ENCODE peak calls at places on chromosome 13, in nine cellular contexts. O is body of pancreas, Z is HFF-Myc, Q is brain microvascular endothelial cell, T is gastrocnemius medialis, R is psoas muscle, E is SK-N-SH, L is Caco-2, J is tibial nerve. Y is an unnamed sample.

GRCh38 chr13:21537105-21537504 is 66.9 kb downstream of the MICU2 start:
- DNase-seq in O (no peak), Z (no peak), Q (no peak), T (no peak), R (no peak), E (no peak), L (no peak), J (no peak), Y (peak)

GRCh38 chr13:106680796-106681482 is 113.0 kb upstream of the ARGLU1 start:
- DNase-seq in O (no peak), Z (no peak), Q (no peak), T (no peak), R (no peak), E (no peak), L (no peak), J (no peak), Y (no peak)

GRCh38 chr13:97256343-97256783 is 34.2 kb downstream of the MBNL2 start:
- DNase-seq in O (no peak), Z (peak), Q (peak), T (no peak), R (no peak), E (no peak), L (peak), J (no peak), Y (peak)

GRCh38 chr13:20136781-20137703 is 23.8 kb downstream of the GJA3 start:
- DNase-seq in O (peak), Z (no peak), Q (no peak), T (no peak), R (no peak), E (peak), L (peak), J (no peak), Y (peak)

GRCh38 chr13:110138009-110138699 is 168.8 kb downstream of the COL4A1 start:
- DNase-seq in O (peak), Z (no peak), Q (peak), T (peak), R (peak), E (peak), L (peak), J (peak), Y (peak)

GRCh38 chr13:108304170-108305068 is 34.9 kb downstream of the TNFSF13B start:
- DNase-seq in O (no peak), Z (no peak), Q (no peak), T (no peak), R (no peak), E (no peak), L (peak), J (no peak), Y (no peak)

GRCh38 chr13:76503756-76504155 is 382.4 kb downstream of the KCTD12 start:
- DNase-seq in O (no peak), Z (no peak), Q (no peak), T (no peak), R (no peak), E (no peak), L (no peak), J (no peak), Y (no peak)

GRCh38 chr13:76307157-76307556 is 579.0 kb downstream of the KCTD12 start:
- DNase-seq in O (no peak), Z (no peak), Q (peak), T (no peak), R (no peak), E (no peak), L (peak), J (no peak), Y (peak)

GRCh38 chr13:64688893-64689677 is 2541.1 kb downstream of the PCDH9 start:
- DNase-seq in O (no peak), Z (no peak), Q (peak), T (no peak), R (no peak), E (no peak), L (no peak), J (no peak), Y (peak)

GRCh38 chr13:68304287-68304893 is 1074.3 kb upstream of the PCDH9 start:
- DNase-seq in O (no peak), Z (no peak), Q (no peak), T (no peak), R (no peak), E (peak), L (peak), J (no peak), Y (peak)

GRCh38 chr13:22726721-22727120 is 454.1 kb upstream of the SGCG start:
- DNase-seq in O (no peak), Z (no peak), Q (no peak), T (no peak), R (no peak), E (no peak), L (no peak), J (no peak), Y (no peak)

GRCh38 chr13:109844396-109844795 is 58.0 kb upstream of the IRS2 start:
- DNase-seq in O (no peak), Z (peak), Q (no peak), T (no peak), R (no peak), E (no peak), L (no peak), J (no peak), Y (peak)

GRCh38 chr13:74755065-74755464 is 620.9 kb upstream of the KLF12 start:
- DNase-seq in O (no peak), Z (no peak), Q (no peak), T (no peak), R (no peak), E (no peak), L (no peak), J (no peak), Y (no peak)

GRCh38 chr13:75896271-75896670 is 260.1 kb downstream of the LMO7 start:
- DNase-seq in O (no peak), Z (no peak), Q (no peak), T (no peak), R (no peak), E (no peak), L (no peak), J (no peak), Y (no peak)

GRCh38 chr13:42592915-42593718 is 19.2 kb downstream of the TNFSF11 start:
- DNase-seq in O (no peak), Z (no peak), Q (no peak), T (no peak), R (no peak), E (no peak), L (no peak), J (no peak), Y (no peak)

GRCh38 chr13:48976677-48977625 is 1.2 kb downstream of the FNDC3A start:
- DNase-seq in O (no peak), Z (no peak), Q (no peak), T (peak), R (no peak), E (no peak), L (peak), J (peak), Y (peak)

GRCh38 chr13:48975926-48976676 is 389 bp downstream of the FNDC3A start:
- DNase-seq in O (peak), Z (peak), Q (peak), T (peak), R (peak), E (peak), L (peak), J (peak), Y (peak)

GRCh38 chr13:48979892-48980291 is 4.2 kb downstream of the FNDC3A start:
- DNase-seq in O (no peak), Z (no peak), Q (no peak), T (no peak), R (no peak), E (no peak), L (no peak), J (no peak), Y (no peak)

GRCh38 chr13:48978942-48979601 is 3.4 kb downstream of the FNDC3A start:
- DNase-seq in O (no peak), Z (no peak), Q (no peak), T (no peak), R (no peak), E (no peak), L (no peak), J (no peak), Y (no peak)

GRCh38 chr13:48977973-48978372 is 2.3 kb downstream of the FNDC3A start:
- DNase-seq in O (no peak), Z (no peak), Q (peak), T (no peak), R (no peak), E (no peak), L (no peak), J (no peak), Y (peak)
- H3K4me3 ChIP-seq in O (no peak), Z (peak), Q (peak), T (no peak), R (peak), E (peak), L (no peak), J (peak), Y (peak)

GRCh38 chr13:51455532-51455931 is 2.7 kb upstream of the INTS6 start:
- DNase-seq in O (no peak), Z (no peak), Q (no peak), T (no peak), R (no peak), E (no peak), L (no peak), J (no peak), Y (no peak)
- H3K4me3 ChIP-seq in O (no peak), Z (no peak), Q (no peak), T (no peak), R (no peak), E (no peak), L (no peak), J (no peak), Y (no peak)

GRCh38 chr13:51823351-51823750 is 19.4 kb upstream of the DHRS12 start:
- DNase-seq in O (no peak), Z (no peak), Q (no peak), T (no peak), R (no peak), E (no peak), L (no peak), J (no peak), Y (no peak)

GRCh38 chr13:51825681-51826254 is 19.2 kb downstream of the TMEM272 start:
- DNase-seq in O (no peak), Z (no peak), Q (no peak), T (no peak), R (no peak), E (no peak), L (no peak), J (no peak), Y (no peak)

GRCh38 chr13:51822106-51822840 is 18.3 kb upstream of the DHRS12 start:
- DNase-seq in O (no peak), Z (no peak), Q (no peak), T (no peak), R (no peak), E (no peak), L (no peak), J (no peak), Y (no peak)

GRCh38 chr13:51825165-51825592 is 19.8 kb downstream of the TMEM272 start:
- DNase-seq in O (no peak), Z (no peak), Q (no peak), T (no peak), R (no peak), E (no peak), L (no peak), J (no peak), Y (peak)

DNA sequence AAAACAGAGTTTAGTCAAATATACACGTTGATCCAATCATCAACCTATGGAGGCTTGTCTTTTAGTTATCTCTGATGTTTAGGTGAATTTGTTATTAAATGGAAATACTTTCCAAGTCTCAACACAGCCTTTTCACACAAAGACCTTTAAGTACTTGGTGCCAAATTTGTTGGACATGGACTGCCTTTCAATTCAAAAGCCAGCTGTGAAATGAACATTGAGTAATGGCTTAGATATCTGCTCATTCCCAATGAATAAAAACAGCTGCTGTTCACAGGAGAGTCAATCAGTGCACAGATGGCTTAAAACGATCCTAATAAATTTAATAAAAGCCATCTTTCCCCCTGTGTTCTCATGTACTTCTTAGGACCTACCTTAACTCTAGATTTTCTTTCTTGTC is 19.9 kb upstream of the DHRS12 start:
- DNase-seq in O (no peak), Z (no peak), Q (no peak), T (no peak), R (no peak), E (no peak), L (no peak), J (no peak), Y (peak)
- H3K4me3 ChIP-seq in O (no peak), Z (no peak), Q (no peak), T (no peak), R (no peak), E (no peak), L (no peak), J (no peak), Y (no peak)

GRCh38 chr13:48216204-48216711 is 16.7 kb upstream of the ITM2B start:
- DNase-seq in O (no peak), Z (no peak), Q (no peak), T (no peak), R (no peak), E (no peak), L (no peak), J (no peak), Y (no peak)

GRCh38 chr13:48222358-48223015 is 10.5 kb upstream of the ITM2B start:
- DNase-seq in O (no peak), Z (no peak), Q (no peak), T (peak), R (peak), E (no peak), L (no peak), J (peak), Y (peak)

GRCh38 chr13:48220592-48221300 is 12.3 kb upstream of the ITM2B start:
- DNase-seq in O (no peak), Z (no peak), Q (no peak), T (no peak), R (no peak), E (no peak), L (no peak), J (no peak), Y (peak)

GRCh38 chr13:48223016-48223385 is 10.0 kb upstream of the ITM2B start:
- DNase-seq in O (no peak), Z (no peak), Q (no peak), T (no peak), R (no peak), E (no peak), L (no peak), J (no peak), Y (peak)

GRCh38 chr13:48221301-48222190 is 11.5 kb upstream of the ITM2B start:
- DNase-seq in O (no peak), Z (no peak), Q (no peak), T (peak), R (no peak), E (no peak), L (no peak), J (peak), Y (peak)
- H3K4me3 ChIP-seq in O (no peak), Z (no peak), Q (no peak), T (peak), R (peak), E (no peak), L (no peak), J (no peak), Y (no peak)

DNA sequence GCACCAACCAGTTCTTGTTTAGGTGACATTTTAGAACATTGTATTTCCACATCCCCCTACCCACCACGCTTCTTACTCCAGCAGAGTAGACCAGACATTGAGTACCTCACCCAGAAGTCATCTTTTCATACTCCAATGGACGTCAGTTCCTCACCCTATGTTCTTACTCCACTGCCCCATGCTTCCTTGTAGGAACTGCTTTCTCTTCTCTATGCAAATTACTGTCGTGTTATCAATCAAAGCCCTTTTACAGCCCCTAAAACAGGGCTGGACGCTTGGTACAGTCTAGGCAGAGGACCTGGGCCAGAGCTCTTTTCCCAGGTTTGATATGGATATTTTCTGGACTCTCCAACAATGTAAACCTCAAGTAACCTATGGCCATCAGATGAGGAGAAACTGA is 58.2 kb downstream of the USP12 start:
- DNase-seq in O (no peak), Z (no peak), Q (no peak), T (no peak), R (no peak), E (no peak), L (no peak), J (no peak), Y (no peak)
- H3K4me3 ChIP-seq in O (no peak), Z (no peak), Q (no peak), T (no peak), R (no peak), E (no peak), L (no peak), J (no peak), Y (no peak)

GRCh38 chr13:24921003-24921402 is 157.0 kb downstream of the RNF17 start:
- DNase-seq in O (no peak), Z (no peak), Q (no peak), T (no peak), R (no peak), E (no peak), L (no peak), J (no peak), Y (no peak)
- H3K4me3 ChIP-seq in O (no peak), Z (no peak), Q (no peak), T (no peak), R (no peak), E (no peak), L (no peak), J (no peak), Y (no peak)

DNA sequence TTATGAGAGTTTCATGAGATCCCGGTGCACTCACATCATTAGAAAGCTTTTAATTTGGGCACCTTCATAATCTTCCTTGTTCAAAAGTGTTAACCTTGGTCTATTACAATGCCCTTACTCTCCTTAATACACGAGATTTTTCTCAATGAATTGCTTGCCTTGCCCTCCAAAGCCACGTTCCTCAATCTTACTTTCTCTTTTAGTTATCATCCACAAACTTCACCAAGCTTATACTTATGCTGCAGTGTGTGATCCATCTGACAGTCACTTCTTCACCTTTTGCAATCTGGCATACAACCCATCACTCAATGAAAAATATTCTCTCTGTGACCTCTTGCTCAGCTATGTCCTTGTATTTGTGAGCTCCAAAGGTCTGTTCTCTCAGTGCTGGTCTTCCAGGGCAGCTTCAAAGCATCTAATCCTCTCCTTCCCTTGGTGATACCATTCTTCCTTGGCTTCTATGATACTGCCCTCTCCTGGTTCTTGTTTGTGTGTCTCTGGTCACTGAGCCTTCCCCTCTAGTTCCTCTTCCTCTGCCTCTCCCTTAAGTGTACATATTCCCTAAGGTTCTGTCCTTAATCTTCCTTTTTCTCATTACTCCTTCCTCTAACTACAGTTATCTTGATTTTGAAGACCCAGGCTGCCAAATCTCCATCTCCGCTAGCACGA is 202.2 kb upstream of the STARD13 start:
- DNase-seq in O (no peak), Z (no peak), Q (no peak), T (no peak), R (no peak), E (no peak), L (no peak), J (peak), Y (peak)
- H3K4me3 ChIP-seq in O (no peak), Z (no peak), Q (no peak), T (no peak), R (peak), E (no peak), L (no peak), J (no peak), Y (no peak)

GRCh38 chr13:105278797-105279425 is 1256.6 kb downstream of the EFNB2 start:
- DNase-seq in O (no peak), Z (no peak), Q (no peak), T (no peak), R (no peak), E (no peak), L (no peak), J (no peak), Y (peak)
- H3K4me3 ChIP-seq in O (no peak), Z (no peak), Q (no peak), T (no peak), R (no peak), E (no peak), L (no peak), J (no peak), Y (no peak)

DNA sequence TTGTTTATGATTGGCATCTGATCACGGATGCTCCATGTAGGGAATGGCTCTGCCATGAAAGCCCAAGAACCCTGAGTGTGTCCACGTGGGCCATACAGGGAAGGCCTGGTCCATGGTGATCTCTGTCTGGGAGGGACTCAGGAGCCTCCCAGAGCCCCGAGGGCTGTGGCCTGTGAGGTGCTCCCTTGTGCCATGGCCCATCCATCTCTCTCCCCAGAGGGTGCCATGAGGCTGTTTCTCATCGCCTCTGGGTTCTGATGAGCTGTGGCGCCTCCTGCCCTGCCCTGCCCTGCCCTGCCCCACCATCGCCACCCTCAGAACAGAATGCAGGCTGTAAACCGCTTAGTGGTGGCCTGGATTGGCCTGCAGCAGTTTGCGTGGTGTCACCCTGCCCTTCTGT is 83.1 kb downstream of the ATP11A start:
- DNase-seq in O (no peak), Z (no peak), Q (no peak), T (no peak), R (no peak), E (no peak), L (no peak), J (no peak), Y (no peak)
- H3K4me3 ChIP-seq in O (no peak), Z (no peak), Q (no peak), T (no peak), R (no peak), E (no peak), L (no peak), J (no peak), Y (no peak)